ENCODE peak calls at places on chromosomes 16 and 17, in ten cellular contexts. R is CD8-positive, alpha-beta memory T cell; Y is breast epithelium; K is Caco-2; U is heart left ventricle; P is tibial artery; Z is psoas muscle; V is GM23338; O is effector memory CD4-positive, alpha-beta T cell; I is left lung. L is an unnamed sample. For H3K4me1, the result is how much of the 10 kb centered on the place peaks cover.

GRCh38 chr17:68424188-68424587 is 33.1 kb downstream of the WIPI1 start:
- DNase-seq in P (no peak), Y (no peak), V (peak), I (no peak), R (no peak), O (no peak), K (no peak), U (no peak), Z (no peak), L (no peak)

GRCh38 chr16:740459-740763 is 386 bp downstream of the CIAO3 start:
- DNase-seq in R (no peak), I (peak), Z (no peak), U (no peak), V (no peak), O (no peak), K (no peak), Y (no peak), P (no peak), L (no peak)

GRCh38 chr17:66056148-66056547 is 135.8 kb downstream of the CEP112 start:
- DNase-seq in P (no peak), O (no peak), Y (no peak), V (no peak), Z (no peak), R (no peak), I (no peak), K (no peak), U (no peak), L (no peak)

GRCh38 chr17:72588961-72589360 is 468.1 kb downstream of the SOX9 start:
- DNase-seq in Y (peak), K (peak), Z (no peak), U (no peak), I (peak), P (no peak), O (no peak), V (no peak), R (no peak), L (peak)

GRCh38 chr16:58116046-58116445 is 13.1 kb downstream of the CFAP20 start:
- DNase-seq in V (no peak), K (no peak), U (no peak), R (no peak), Z (no peak), P (no peak), O (no peak), Y (no peak), I (no peak), L (no peak)

GRCh38 chr17:15951368-15952047 is 6.6 kb downstream of the ADORA2B start:
- DNase-seq in K (no peak), Y (no peak), R (no peak), Z (no peak), P (no peak), I (no peak), U (no peak), O (no peak), V (no peak), L (no peak)

GRCh38 chr16:71902656-71903365 is 7.5 kb downstream of the IST1 start:
- DNase-seq in R (no peak), U (no peak), Z (no peak), P (no peak), I (no peak), V (no peak), K (no peak), Y (no peak), O (no peak), L (no peak)

GRCh38 chr16:23469814-23470213 is 16.8 kb upstream of the COG7 start:
- DNase-seq in R (no peak), P (no peak), I (no peak), K (no peak), V (no peak), Y (peak), Z (no peak), O (no peak), U (no peak), L (no peak)

GRCh38 chr16:4320030-4320429 is 4.2 kb downstream of the GLIS2 start:
- DNase-seq in U (peak), K (no peak), R (no peak), P (no peak), Y (no peak), Z (peak), I (peak), O (no peak), V (no peak), L (no peak)

GRCh38 chr16:4525069-4525468 is 13.5 kb downstream of the CDIP1 start:
- DNase-seq in K (no peak), Z (no peak), U (no peak), R (no peak), O (no peak), V (no peak), Y (no peak), I (no peak), P (no peak), L (no peak)

GRCh38 chr16:79776243-79776884 is 175.8 kb upstream of the MAF start:
- DNase-seq in K (no peak), R (no peak), I (no peak), Y (peak), V (peak), P (no peak), Z (peak), U (no peak), O (no peak), L (no peak)

GRCh38 chr16:88468289-88469129 is 15.4 kb downstream of the ZFPM1 start:
- DNase-seq in O (no peak), Z (no peak), I (no peak), U (no peak), V (peak), P (no peak), Y (no peak), R (no peak), K (peak), L (no peak)

GRCh38 chr17:36501963-36502362 is 15.5 kb downstream of the ZNHIT3 start:
- DNase-seq in Y (no peak), Z (no peak), U (no peak), I (no peak), V (no peak), O (no peak), P (peak), K (no peak), R (no peak), L (no peak)

GRCh38 chr17:1227917-1228751 is 42.1 kb upstream of the BHLHA9 start:
- DNase-seq in I (peak), U (peak), Z (peak), P (peak), Y (no peak), R (peak), V (peak), O (no peak), K (no peak), L (peak)

GRCh38 chr16:53022374-53022773 is 30.3 kb downstream of the CHD9NB start:
- DNase-seq in U (no peak), K (peak), O (no peak), Y (no peak), R (no peak), Z (no peak), P (no peak), I (no peak), V (peak), L (no peak)

GRCh38 chr17:1779571-1780074 is 17.8 kb downstream of the SERPINF1 start:
- DNase-seq in O (no peak), I (no peak), P (peak), K (no peak), R (no peak), V (no peak), Z (peak), U (no peak), Y (peak), L (no peak)

GRCh38 chr16:89863741-89864391 is 9.5 kb upstream of the TCF25 start:
- DNase-seq in U (peak), O (peak), Y (peak), I (no peak), R (peak), V (no peak), P (no peak), K (no peak), Z (no peak), L (peak)

GRCh38 chr17:40107266-40107980 is 7.0 kb upstream of the NR1D1 start:
- DNase-seq in U (no peak), R (no peak), I (no peak), O (no peak), P (no peak), Y (peak), K (no peak), V (no peak), Z (no peak), L (no peak)

GRCh38 chr16:1696863-1697262 is 9.1 kb upstream of the MAPK8IP3 start:
- DNase-seq in V (no peak), R (no peak), Y (no peak), Z (no peak), U (no peak), I (no peak), K (no peak), O (no peak), P (no peak), L (no peak)

GRCh38 chr17:78377858-78378224 is 608 bp upstream of the PGS1 start:
- DNase-seq in K (no peak), R (no peak), U (no peak), I (peak), Y (no peak), O (no peak), Z (no peak), V (no peak), P (no peak), L (no peak)

GRCh38 chr17:78374631-78375274 is 3.7 kb upstream of the PGS1 start:
- DNase-seq in V (peak), R (no peak), Y (no peak), Z (no peak), U (no peak), I (peak), O (no peak), P (no peak), K (no peak), L (no peak)

GRCh38 chr17:78374189-78374588 is 4.3 kb upstream of the PGS1 start:
- DNase-seq in Z (no peak), P (no peak), U (no peak), V (no peak), Y (no peak), R (no peak), O (no peak), I (no peak), K (peak), L (no peak)

GRCh38 chr17:78375401-78376079 is 2.9 kb upstream of the PGS1 start:
- DNase-seq in V (no peak), Z (peak), K (no peak), O (no peak), I (peak), Y (no peak), P (no peak), R (no peak), U (no peak), L (peak)

DNA sequence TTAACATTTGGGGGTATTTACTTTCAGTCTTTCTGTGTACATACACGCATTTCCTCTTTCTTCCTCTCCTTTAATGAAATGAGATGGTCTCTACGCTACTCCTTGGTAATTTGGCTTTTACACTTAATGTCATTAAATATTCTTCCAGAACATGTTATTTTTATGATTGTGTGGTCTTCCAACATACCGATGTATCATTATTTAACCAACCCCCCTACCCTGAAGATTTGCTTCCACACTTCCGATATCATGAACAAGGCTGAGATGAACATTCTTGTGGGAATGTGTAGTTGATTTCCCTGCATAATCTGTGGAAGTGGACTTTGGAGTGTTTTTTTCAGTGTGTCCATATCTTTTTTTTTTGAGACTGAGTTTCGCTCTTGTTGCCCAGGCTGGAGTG is 2.3 kb upstream of the PGS1 start:
- DNase-seq in P (no peak), R (no peak), V (no peak), O (no peak), K (no peak), Z (no peak), Y (no peak), I (no peak), U (no peak), L (no peak)
- H3K4me1 ChIP-seq in P (under half), R (under half), V (half or more), O (under half), K (under half), Z (under half), Y (under half), I (half or more), U (under half), L (half or more)

GRCh38 chr17:81165246-81166032 is at the start of gene PVALEF:
- DNase-seq in U (peak), Y (no peak), O (no peak), P (no peak), R (no peak), K (peak), V (peak), Z (no peak), I (peak), L (no peak)
- H3K4me1 ChIP-seq in U (under half), Y (under half), O (under half), P (under half), R (under half), K (under half), V (under half), Z (under half), I (under half), L (under half)

DNA sequence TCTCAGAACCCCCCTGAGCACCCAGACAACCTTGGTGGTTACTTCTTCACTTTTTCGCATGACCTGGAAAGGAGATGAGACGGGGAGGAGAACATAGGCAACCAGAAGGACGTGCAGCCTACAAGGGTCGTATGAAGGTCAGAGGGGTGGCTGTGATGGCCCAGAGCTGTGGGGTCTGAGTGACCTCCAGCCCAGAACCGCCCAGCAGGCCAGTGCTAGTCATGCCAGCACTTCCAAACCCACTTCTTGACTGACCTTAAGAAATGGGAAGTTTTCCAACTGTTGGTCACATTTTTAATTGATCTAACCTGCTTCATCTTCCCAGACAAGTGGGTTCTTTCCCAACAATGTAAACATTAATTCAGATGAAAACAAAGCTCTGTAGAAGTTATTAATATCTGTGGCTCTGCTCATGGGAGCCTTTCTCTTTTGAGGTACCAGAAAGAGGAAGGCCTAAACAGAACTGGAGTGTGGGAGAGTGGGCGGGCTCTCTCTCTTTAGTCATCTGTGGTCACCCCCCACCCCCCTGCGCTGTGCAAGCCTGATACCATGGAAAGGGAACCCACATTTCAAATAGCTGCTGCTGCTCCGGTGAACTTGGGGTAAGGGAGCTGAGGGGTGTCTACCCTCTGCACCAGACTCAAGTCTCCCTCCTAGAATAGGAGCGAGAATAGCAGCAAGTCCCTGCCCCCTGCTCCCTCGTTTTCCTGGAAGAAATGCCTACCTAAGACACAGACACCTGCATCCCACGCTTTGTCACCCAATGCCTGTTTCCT is 101.6 kb downstream of the RAB11FIP4 start:
- DNase-seq in I (no peak), R (peak), U (peak), P (no peak), K (no peak), Y (no peak), V (no peak), Z (peak), O (peak), L (peak)
- H3K4me1 ChIP-seq in I (half or more), R (half or more), U (under half), P (under half), K (half or more), Y (under half), V (half or more), Z (under half), O (half or more), L (under half)

GRCh38 chr17:17156107-17156506 is 50.0 kb downstream of the PLD6 start:
- DNase-seq in R (no peak), P (no peak), O (no peak), Y (peak), U (no peak), V (no peak), K (no peak), Z (no peak), I (peak), L (no peak)
- H3K4me1 ChIP-seq in R (under half), P (under half), O (under half), Y (under half), U (under half), V (under half), K (under half), Z (under half), I (under half), L (under half)